ENCODE peak calls at places on chromosomes 7 and 10, in seven cellular contexts. Q is HepG2, Y is HCT116, I is H1, D is K562, E is SK-N-SH, A is GM12878. B is an unnamed sample.

GRCh38 chr10:114544045-114544659 is 113.9 kb downstream of the ABLIM1 start:
- DNase-seq in Y (no peak), Q (no peak), D (no peak), A (peak), E (no peak), I (no peak), B (peak)

GRCh38 chr10:3943695-3944257 is 158.8 kb upstream of the KLF6 start:
- DNase-seq in D (no peak), Q (no peak), E (no peak), Y (no peak), I (no peak), A (no peak), B (no peak)

GRCh38 chr7:93715234-93715633 is 140.7 kb upstream of the CALCR start:
- DNase-seq in E (peak), A (no peak), D (peak), Q (peak), I (peak), Y (peak), B (no peak)

GRCh38 chr7:27745064-27745583 is 5.2 kb downstream of the TAX1BP1 start:
- DNase-seq in A (no peak), Y (peak), I (no peak), E (peak), Q (peak), D (no peak), B (peak)

GRCh38 chr7:40796723-40797122 is 661.9 kb downstream of the SUGCT start:
- DNase-seq in A (no peak), Y (no peak), I (no peak), E (no peak), D (no peak), Q (no peak), B (no peak)

GRCh38 chr7:11648980-11649379 is 183.0 kb downstream of the THSD7A start:
- DNase-seq in I (no peak), Q (no peak), E (no peak), A (no peak), Y (no peak), D (no peak), B (no peak)

GRCh38 chr10:14578060-14578952 is 196.4 kb downstream of the FAM107B start:
- DNase-seq in Q (peak), I (no peak), E (no peak), D (no peak), Y (no peak), A (no peak), B (no peak)

GRCh38 chr10:30431435-30431911 is 2.5 kb upstream of the MAP3K8 start:
- DNase-seq in A (no peak), Q (no peak), E (no peak), I (no peak), Y (no peak), D (no peak), B (no peak)

GRCh38 chr10:78292987-78293865 is 259.6 kb downstream of the RPS24 start:
- DNase-seq in E (peak), Y (no peak), I (no peak), Q (peak), A (no peak), D (no peak), B (no peak)

GRCh38 chr7:149854611-149855367 is 16.6 kb downstream of the ZNF862 start:
- DNase-seq in A (no peak), Y (peak), I (no peak), E (peak), D (no peak), Q (peak), B (peak)

DNA sequence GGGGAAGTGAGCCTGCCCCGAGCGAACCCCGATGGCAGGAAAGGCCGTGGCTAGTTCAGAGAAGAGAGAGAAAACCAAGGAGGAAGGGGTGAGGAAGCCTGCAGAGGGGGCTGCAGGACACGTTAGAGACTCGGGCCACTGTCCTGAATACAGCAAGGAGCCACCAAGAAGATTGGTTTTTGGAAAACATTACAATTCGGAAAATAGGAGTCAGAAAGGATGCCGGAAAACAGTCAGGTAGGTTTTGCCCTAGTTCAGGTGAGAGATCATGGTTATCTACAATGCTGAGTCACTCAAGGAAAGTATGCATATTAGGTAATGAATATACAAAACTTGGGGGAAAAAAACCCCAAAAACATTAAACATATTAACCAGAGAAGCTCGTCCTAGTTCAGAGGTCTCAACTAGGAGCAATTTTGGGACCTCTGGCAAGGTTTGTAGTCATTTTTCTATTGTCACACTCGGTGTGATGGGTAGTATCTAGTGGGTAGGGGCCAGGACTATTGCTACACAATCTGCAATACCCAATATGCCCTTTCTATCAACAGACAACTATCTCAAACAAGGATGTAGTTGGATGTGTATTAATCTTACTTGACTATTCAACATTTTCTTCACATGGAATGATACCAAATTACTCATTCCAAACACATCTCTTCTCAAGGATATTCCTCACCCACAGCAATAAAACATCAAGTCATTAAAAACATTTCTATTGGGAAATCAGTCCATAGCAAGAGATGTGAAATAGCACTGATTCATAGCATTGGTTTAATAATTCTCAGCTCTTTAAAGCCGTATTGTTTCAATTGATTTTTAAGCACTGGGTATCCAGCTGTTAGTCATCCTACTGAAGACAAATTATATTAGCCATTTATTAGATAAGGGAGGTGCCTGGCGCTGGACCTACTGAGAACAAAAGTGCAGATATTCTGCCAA is 74.4 kb upstream of the RSU1 start:
- DNase-seq in D (peak), E (peak), A (no peak), I (peak), Y (peak), Q (peak), B (peak)
- TF ChIP-seq JUND in D (peak), E (peak), A (no peak), I (no peak), Y (peak), Q (no peak), B (no peak)

GRCh38 chr10:70649526-70649925 is 22.8 kb upstream of the ADAMTS14 start:
- DNase-seq in Y (no peak), Q (no peak), A (no peak), I (no peak), E (no peak), D (peak), B (no peak)
- TF ChIP-seq JUND in Y (peak), Q (no peak), A (no peak), I (no peak), E (peak), D (peak), B (no peak)

DNA sequence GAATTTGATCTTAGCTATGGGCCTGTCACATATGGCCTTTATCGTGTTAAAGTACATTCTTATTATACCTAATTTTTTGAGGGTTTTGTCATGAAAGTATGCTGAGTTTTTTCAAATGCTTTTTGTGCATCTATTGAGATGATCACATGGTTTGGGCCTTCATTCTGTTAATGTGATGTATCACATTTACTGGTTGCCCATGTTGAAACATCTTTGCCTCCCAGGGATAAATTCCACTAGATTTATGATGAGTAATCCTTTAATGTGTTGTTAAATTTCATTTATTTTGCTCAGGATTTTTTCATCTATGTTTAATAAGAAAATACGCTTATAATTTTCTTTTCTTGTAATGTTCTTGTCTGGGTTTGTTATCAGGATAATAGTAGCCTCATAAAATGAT is 442.0 kb downstream of the MDFIC start:
- DNase-seq in Q (no peak), I (no peak), E (no peak), A (no peak), D (no peak), Y (no peak), B (no peak)
- TF ChIP-seq JUND in Q (no peak), I (no peak), E (no peak), A (no peak), D (no peak), Y (no peak), B (no peak)

GRCh38 chr7:45407730-45408406 is 166.3 kb upstream of the ADCY1 start:
- DNase-seq in D (peak), A (no peak), Y (no peak), I (peak), E (no peak), Q (no peak), B (peak)
- TF ChIP-seq JUND in D (no peak), A (no peak), Y (no peak), I (no peak), E (no peak), Q (no peak), B (no peak)

DNA sequence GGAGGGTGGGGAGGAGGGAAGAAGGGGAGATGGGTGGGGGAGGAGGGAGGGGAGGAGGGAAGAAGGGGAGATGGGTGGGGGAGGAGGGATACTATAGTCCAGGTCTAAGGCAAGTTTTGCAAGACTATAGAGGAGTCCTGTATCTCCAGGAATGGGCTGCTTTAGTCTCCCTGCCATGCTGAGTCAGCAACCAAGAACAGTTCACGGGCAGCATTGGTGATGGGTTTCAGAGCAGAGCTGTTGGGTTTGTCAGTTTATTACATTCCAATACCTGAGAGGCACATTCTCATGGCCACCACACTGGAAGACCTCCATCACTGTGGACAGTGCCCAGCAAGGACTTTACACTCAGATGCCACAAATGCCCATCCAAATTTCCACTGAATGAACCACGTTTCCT is 212.7 kb downstream of the GRM8 start:
- DNase-seq in I (no peak), E (no peak), D (no peak), Y (no peak), Q (no peak), A (no peak), B (no peak)
- TF ChIP-seq JUND in I (no peak), E (no peak), D (no peak), Y (no peak), Q (no peak), A (no peak), B (no peak)

GRCh38 chr7:130930710-130931109 is 196.7 kb upstream of the KLF14 start:
- DNase-seq in A (no peak), D (no peak), I (no peak), Q (no peak), E (no peak), Y (no peak), B (no peak)

GRCh38 chr7:130932088-130932487 is 198.1 kb upstream of the KLF14 start:
- DNase-seq in Y (no peak), Q (no peak), I (no peak), A (no peak), D (no peak), E (no peak), B (no peak)

GRCh38 chr7:130927564-130927963 is 193.6 kb upstream of the KLF14 start:
- DNase-seq in Y (no peak), I (no peak), D (no peak), E (no peak), Q (no peak), A (no peak), B (no peak)

GRCh38 chr7:130932667-130933432 is 198.8 kb upstream of the KLF14 start:
- DNase-seq in E (no peak), D (no peak), I (no peak), A (no peak), Q (no peak), Y (no peak), B (no peak)

GRCh38 chr7:130930260-130930659 is 196.3 kb upstream of the KLF14 start:
- DNase-seq in Y (no peak), I (no peak), Q (no peak), D (peak), A (no peak), E (no peak), B (no peak)
- TF ChIP-seq JUND in Y (no peak), I (no peak), Q (no peak), D (no peak), A (no peak), E (no peak), B (no peak)

GRCh38 chr7:78159537-78159936 is 361.0 kb downstream of the PHTF2 start:
- DNase-seq in E (no peak), A (no peak), D (no peak), I (no peak), Y (no peak), Q (no peak), B (no peak)
- TF ChIP-seq JUND in E (no peak), A (no peak), D (no peak), I (no peak), Y (no peak), Q (no peak), B (no peak)

DNA sequence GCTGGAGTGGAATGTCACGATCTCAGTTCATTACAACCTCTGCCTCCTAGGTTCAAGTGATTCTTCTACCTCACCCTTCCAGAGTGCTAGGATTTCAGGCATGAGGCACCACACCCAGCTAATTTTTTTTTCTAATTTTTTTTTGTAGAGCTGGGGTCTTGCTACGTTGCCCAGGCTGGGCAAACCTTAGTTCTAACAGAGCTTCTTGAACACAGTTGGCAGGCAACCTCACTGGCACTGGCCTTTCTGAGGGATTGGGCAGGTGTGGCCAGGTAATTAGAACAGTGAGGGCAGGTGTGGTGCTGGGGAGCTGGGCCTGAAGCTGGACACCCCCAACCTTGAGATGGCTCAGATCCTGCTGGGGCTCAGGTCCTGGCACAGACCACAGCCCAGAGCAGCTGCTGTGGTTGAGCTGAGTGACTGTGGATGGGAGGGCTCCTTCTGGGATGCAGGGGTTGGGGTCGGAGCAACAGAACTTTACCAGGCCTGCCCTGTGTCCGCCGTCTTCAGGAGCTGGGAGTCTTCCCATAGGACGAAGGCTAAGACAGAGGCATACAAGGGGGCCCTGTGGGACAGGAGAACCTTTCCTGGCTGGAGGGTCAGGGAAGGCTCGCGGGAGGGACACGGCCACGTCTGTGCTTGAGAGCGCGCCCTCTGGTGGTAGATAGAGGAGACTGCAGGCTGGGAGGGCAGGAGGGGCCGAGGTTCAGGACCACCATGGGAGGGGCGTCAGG is 48.2 kb downstream of the COL26A1 start:
- DNase-seq in Q (peak), Y (peak), D (peak), E (peak), A (no peak), I (peak), B (peak)
- TF ChIP-seq JUND in Q (no peak), Y (no peak), D (no peak), E (no peak), A (no peak), I (peak), B (no peak)

DNA sequence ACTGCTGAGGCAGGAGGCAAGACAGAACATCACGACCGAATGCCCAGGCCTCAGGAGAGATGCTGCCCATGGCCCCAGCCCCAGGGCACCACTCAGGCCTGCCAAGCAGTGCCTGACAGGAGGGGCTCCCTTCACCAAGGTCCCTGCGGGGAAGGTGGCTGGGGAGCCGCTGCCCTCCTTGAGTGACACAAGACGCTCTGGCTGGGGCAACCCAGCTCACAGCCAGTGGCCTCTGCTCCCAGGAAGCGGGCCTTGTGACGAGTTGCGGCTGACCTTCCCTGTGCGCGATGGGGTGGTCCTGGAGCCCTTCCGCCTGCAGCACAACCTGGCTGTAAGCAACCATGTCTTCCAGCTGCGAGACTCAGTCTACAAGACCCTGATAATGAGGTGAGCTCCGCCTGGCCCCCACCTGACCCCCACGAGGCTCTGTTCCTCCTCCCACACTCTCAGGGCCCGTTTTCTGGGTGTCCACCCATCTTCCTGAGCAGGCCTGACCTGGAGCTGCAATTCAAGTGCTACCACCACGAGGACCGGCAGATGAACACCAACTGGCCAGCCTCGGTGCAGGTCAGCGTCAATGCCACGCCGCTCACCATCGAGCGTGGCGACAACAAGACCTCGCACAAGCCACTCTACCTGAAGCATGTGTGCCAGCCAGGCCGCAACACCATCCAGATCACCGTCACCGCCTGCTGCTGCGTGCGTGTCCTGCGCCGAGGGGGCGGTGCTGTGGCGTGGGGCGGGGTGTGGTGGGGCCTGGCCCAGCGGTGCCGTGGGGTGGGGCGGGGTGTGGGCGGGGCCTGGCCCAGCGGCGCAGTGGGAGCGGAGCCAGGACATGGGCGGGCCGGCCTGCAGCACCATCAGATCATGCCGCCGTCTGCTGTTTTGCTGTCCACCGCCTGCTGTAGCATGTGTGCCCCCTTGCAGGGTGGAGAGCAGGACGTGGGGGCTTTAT is 12.8 kb downstream of the ZMIZ2 start:
- DNase-seq in D (peak), A (no peak), Y (peak), I (no peak), E (peak), Q (no peak), B (no peak)
- TF ChIP-seq JUND in D (no peak), A (no peak), Y (no peak), I (no peak), E (no peak), Q (no peak), B (no peak)

GRCh38 chr10:132477066-132477397 is 60.6 kb upstream of the INPP5A start:
- DNase-seq in I (no peak), D (no peak), Q (no peak), Y (no peak), E (no peak), A (no peak), B (no peak)

GRCh38 chr10:132479024-132479602 is 58.5 kb upstream of the INPP5A start:
- DNase-seq in Y (no peak), E (no peak), D (no peak), I (no peak), Q (no peak), A (no peak), B (no peak)

GRCh38 chr10:132476146-132477065 is 61.2 kb upstream of the INPP5A start:
- DNase-seq in A (no peak), Q (no peak), I (no peak), E (no peak), D (no peak), Y (no peak), B (no peak)

GRCh38 chr10:132478341-132479023 is 59.1 kb upstream of the INPP5A start:
- DNase-seq in Q (no peak), I (no peak), Y (no peak), D (no peak), A (no peak), E (no peak), B (no peak)

GRCh38 chr10:132477398-132478340 is 59.9 kb upstream of the INPP5A start:
- DNase-seq in I (no peak), Q (no peak), A (no peak), E (no peak), D (no peak), Y (no peak), B (no peak)
- TF ChIP-seq JUND in I (no peak), Q (no peak), A (no peak), E (no peak), D (no peak), Y (no peak), B (no peak)

B was measured in T47D.